ENCODE peak calls at places on chromosomes 4 and X, in four cellular contexts. One of them, this sample, is unnamed.

GRCh38 chrX:1536712-1537030 is 314 bp downstream of the P2RY8 start:
- DNase-seq in A549: no peak
- DNase-seq in HCT116: no peak
- DNase-seq in K562: no peak
- DNase-seq in this sample: no peak

GRCh38 chr4:20684852-20685763 is 15.2 kb upstream of the PACRGL start:
- DNase-seq in HCT116: no peak
- DNase-seq in K562: peak
- DNase-seq in A549: peak
- DNase-seq in this sample: peak

GRCh38 chr4:158722291-158722916 is 792 bp downstream of the PPID start:
- DNase-seq in A549: peak
- DNase-seq in HCT116: no peak
- DNase-seq in K562: peak
- DNase-seq in this sample: peak

GRCh38 chr4:47577779-47578553 is 92.9 kb downstream of the ATP10D start:
- DNase-seq in A549: no peak
- DNase-seq in HCT116: no peak
- DNase-seq in K562: no peak
- DNase-seq in this sample: no peak

GRCh38 chr4:26871611-26872010 is 11.0 kb downstream of the STIM2 start:
- DNase-seq in K562: no peak
- DNase-seq in A549: no peak
- DNase-seq in HCT116: no peak
- DNase-seq in this sample: no peak

GRCh38 chr4:151012836-151013235 is 2.2 kb downstream of the LRBA start:
- DNase-seq in HCT116: peak
- DNase-seq in K562: peak
- DNase-seq in A549: no peak
- DNase-seq in this sample: no peak

GRCh38 chrX:56804867-56805266 is 75.8 kb downstream of the NBDY start:
- DNase-seq in A549: no peak
- DNase-seq in K562: no peak
- DNase-seq in HCT116: no peak
- DNase-seq in this sample: no peak

GRCh38 chr4:159248383-159249178 is 145.7 kb downstream of the RAPGEF2 start:
- DNase-seq in A549: peak
- DNase-seq in HCT116: no peak
- DNase-seq in K562: no peak
- DNase-seq in this sample: no peak

GRCh38 chr4:41791557-41791956 is 43.0 kb upstream of the PHOX2B start:
- DNase-seq in K562: no peak
- DNase-seq in HCT116: no peak
- DNase-seq in A549: no peak
- DNase-seq in this sample: peak

GRCh38 chrX:47662144-47662657 is 3.2 kb upstream of the UXT start:
- DNase-seq in HCT116: no peak
- DNase-seq in A549: peak
- DNase-seq in K562: peak
- DNase-seq in this sample: peak

GRCh38 chrX:150547511-150548115 is 20.8 kb upstream of the MTM1 start:
- DNase-seq in A549: peak
- DNase-seq in K562: peak
- DNase-seq in HCT116: no peak
- DNase-seq in this sample: peak

GRCh38 chr4:8768357-8768999 is 103.2 kb downstream of the HMX1 start:
- DNase-seq in K562: no peak
- DNase-seq in HCT116: no peak
- DNase-seq in A549: no peak
- DNase-seq in this sample: no peak

GRCh38 chrX:19613645-19614323 is 98.5 kb upstream of the MAP3K15 start:
- DNase-seq in A549: no peak
- DNase-seq in K562: no peak
- DNase-seq in HCT116: no peak
- DNase-seq in this sample: no peak

GRCh38 chrX:9355739-9356138 is 109.1 kb upstream of the TBL1X start:
- DNase-seq in HCT116: no peak
- DNase-seq in A549: no peak
- DNase-seq in K562: peak
- DNase-seq in this sample: peak

GRCh38 chrX:68252664-68253063 is 180.6 kb downstream of the OPHN1 start:
- DNase-seq in K562: peak
- DNase-seq in A549: peak
- DNase-seq in HCT116: no peak
- DNase-seq in this sample: no peak

GRCh38 chrX:43973249-43973672 is at the start of gene NDP:
- DNase-seq in K562: no peak
- DNase-seq in HCT116: no peak
- DNase-seq in A549: no peak
- DNase-seq in this sample: no peak

GRCh38 chr4:3371038-3371437 is 70.7 kb upstream of the HGFAC start:
- DNase-seq in HCT116: no peak
- DNase-seq in K562: no peak
- DNase-seq in A549: no peak
- DNase-seq in this sample: no peak

GRCh38 chrX:150692296-150692695 is 900 bp upstream of the MTMR1 start:
- DNase-seq in K562: no peak
- DNase-seq in A549: no peak
- DNase-seq in HCT116: no peak
- DNase-seq in this sample: no peak

GRCh38 chr4:145527773-145528172 is 46.1 kb downstream of the SMAD1 start:
- DNase-seq in K562: no peak
- DNase-seq in A549: no peak
- DNase-seq in HCT116: no peak
- DNase-seq in this sample: no peak
- TF ChIP-seq MAX in K562: no peak
- TF ChIP-seq MAX in A549: no peak
- TF ChIP-seq MAX in HCT116: no peak
- TF ChIP-seq MAX in this sample: no peak

GRCh38 chrX:11789809-11790208 is 31.8 kb downstream of the MSL3 start:
- DNase-seq in K562: no peak
- DNase-seq in HCT116: no peak
- DNase-seq in A549: no peak
- DNase-seq in this sample: no peak

GRCh38 chrX:11791090-11791489 is 33.1 kb downstream of the MSL3 start:
- DNase-seq in K562: no peak
- DNase-seq in A549: peak
- DNase-seq in HCT116: no peak
- DNase-seq in this sample: no peak

GRCh38 chrX:11793734-11794133 is 35.7 kb downstream of the MSL3 start:
- DNase-seq in HCT116: no peak
- DNase-seq in A549: no peak
- DNase-seq in K562: no peak
- DNase-seq in this sample: no peak

GRCh38 chrX:11791537-11791936 is 33.5 kb downstream of the MSL3 start:
- DNase-seq in HCT116: no peak
- DNase-seq in K562: no peak
- DNase-seq in A549: no peak
- DNase-seq in this sample: no peak

GRCh38 chrX:11792461-11793421 is 34.7 kb downstream of the MSL3 start:
- DNase-seq in HCT116: no peak
- DNase-seq in A549: peak
- DNase-seq in K562: no peak
- DNase-seq in this sample: no peak
- H3K4me3 ChIP-seq in HCT116: no peak
- H3K4me3 ChIP-seq in A549: no peak
- H3K4me3 ChIP-seq in K562: no peak
- H3K4me3 ChIP-seq in this sample: no peak

GRCh38 chr4:74969507-74970474 is 36.9 kb downstream of the PARM1 start:
- DNase-seq in K562: peak
- DNase-seq in A549: peak
- DNase-seq in HCT116: no peak
- DNase-seq in this sample: no peak
- TF ChIP-seq CTCF in K562: no peak
- TF ChIP-seq CTCF in A549: no peak
- TF ChIP-seq CTCF in HCT116: no peak
- TF ChIP-seq CTCF in this sample: no peak

GRCh38 chrX:149493567-149494562 is 11.2 kb downstream of the IDS start:
- DNase-seq in HCT116: no peak
- DNase-seq in A549: peak
- DNase-seq in K562: peak
- DNase-seq in this sample: peak
- TF ChIP-seq MAX in HCT116: no peak
- TF ChIP-seq MAX in A549: no peak
- TF ChIP-seq MAX in K562: no peak
- TF ChIP-seq MAX in this sample: no peak

DNA sequence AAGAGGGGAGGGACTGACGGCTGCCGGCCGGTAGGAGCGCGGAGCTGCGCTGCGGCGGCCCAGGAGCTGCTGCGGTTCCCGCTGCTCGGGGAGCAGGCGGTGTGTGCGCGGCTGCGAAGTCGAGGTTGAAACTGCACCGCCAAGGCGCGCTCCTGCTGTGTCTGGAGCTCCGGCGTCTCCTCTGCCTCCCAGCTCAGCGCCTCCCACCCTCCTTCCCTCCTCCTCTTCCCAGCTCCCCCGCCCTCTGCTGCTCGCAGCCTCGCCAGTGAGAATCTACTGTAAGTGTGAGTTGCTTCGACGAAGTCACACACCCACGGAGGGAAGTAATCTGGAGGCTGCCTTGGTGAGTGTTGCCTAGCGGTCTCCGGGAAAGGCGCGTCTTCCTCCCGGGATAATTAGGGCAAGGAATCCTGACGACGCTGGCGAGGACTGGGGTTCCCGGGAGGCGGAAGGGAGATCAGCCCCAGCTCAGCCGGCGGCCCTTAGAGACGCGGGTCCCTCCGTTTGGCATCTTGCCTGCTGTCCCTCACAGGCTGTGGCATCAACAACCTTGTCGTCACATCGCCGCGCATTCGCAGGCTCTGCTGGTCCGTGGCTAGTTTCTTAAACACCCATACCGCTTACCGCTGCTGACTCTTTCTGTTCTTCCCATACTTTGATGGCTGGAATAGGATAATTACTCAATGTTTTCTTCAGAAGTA is at the start of gene EPHA5:
- DNase-seq in HCT116: no peak
- DNase-seq in K562: peak
- DNase-seq in A549: peak
- DNase-seq in this sample: no peak
- H3K4me3 ChIP-seq in HCT116: no peak
- H3K4me3 ChIP-seq in K562: no peak
- H3K4me3 ChIP-seq in A549: peak
- H3K4me3 ChIP-seq in this sample: no peak

GRCh38 chr4:39464886-39465501 is 6.1 kb downstream of the LIAS start:
- DNase-seq in K562: peak
- DNase-seq in HCT116: peak
- DNase-seq in A549: peak
- DNase-seq in this sample: peak
- TF ChIP-seq CTCF in K562: no peak
- TF ChIP-seq CTCF in HCT116: no peak
- TF ChIP-seq CTCF in A549: peak
- TF ChIP-seq CTCF in this sample: peak

DNA sequence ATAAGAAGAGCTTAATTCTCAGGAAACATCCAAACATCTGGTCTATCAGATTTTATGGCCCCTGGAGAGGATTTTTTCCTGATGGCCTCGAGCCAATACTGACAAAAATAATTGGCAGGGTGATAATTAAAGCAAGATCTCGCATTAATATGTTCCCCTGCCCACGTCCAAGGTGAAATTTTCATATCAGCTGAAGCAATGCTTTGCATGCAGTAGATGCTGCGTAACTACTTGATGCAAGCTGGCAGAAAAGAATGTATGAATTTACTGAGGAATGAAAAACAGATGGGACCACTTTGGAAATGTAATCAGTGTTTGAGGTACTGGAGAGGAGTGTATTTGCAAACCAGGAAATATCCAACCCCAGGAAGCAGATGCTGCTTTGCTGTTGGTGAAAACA is 36.8 kb upstream of the REST start:
- DNase-seq in A549: no peak
- DNase-seq in K562: no peak
- DNase-seq in HCT116: no peak
- DNase-seq in this sample: no peak
- TF ChIP-seq MAX in A549: no peak
- TF ChIP-seq MAX in K562: no peak
- TF ChIP-seq MAX in HCT116: no peak
- TF ChIP-seq MAX in this sample: no peak

GRCh38 chrX:136143714-136144113 is 3.6 kb upstream of the FHL1 start:
- DNase-seq in HCT116: no peak
- DNase-seq in K562: no peak
- DNase-seq in A549: no peak
- DNase-seq in this sample: peak

GRCh38 chrX:136147966-136148365 is 633 bp downstream of the FHL1 start:
- DNase-seq in A549: no peak
- DNase-seq in HCT116: no peak
- DNase-seq in K562: no peak
- DNase-seq in this sample: no peak

GRCh38 chrX:136147320-136147901 is at the start of gene FHL1:
- DNase-seq in K562: peak
- DNase-seq in HCT116: no peak
- DNase-seq in A549: no peak
- DNase-seq in this sample: peak

GRCh38 chrX:136146614-136147319 is 566 bp upstream of the FHL1 start:
- DNase-seq in K562: no peak
- DNase-seq in HCT116: no peak
- DNase-seq in A549: no peak
- DNase-seq in this sample: peak

DNA sequence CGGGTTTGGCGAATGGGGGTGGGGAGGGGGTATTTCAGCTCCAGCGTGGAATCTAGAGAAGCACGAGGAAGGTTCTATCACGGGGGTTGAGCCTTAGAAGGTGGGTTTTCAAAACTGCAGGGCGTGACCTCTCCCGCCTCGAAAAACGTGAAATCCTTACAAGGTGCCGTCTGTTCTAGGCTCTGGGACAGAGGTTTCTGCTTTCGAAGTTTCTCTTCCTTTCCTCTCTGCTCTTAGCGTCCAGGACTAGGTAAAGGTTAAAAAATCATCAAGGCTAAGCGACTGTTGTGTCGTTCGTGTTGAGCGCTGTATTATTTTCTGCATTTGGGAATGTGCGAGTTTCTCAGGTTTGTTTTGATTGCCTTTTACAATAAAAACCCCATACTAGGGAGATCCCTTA is 1.1 kb downstream of the FHL1 start:
- DNase-seq in HCT116: no peak
- DNase-seq in A549: no peak
- DNase-seq in K562: no peak
- DNase-seq in this sample: no peak
- H3K4me3 ChIP-seq in HCT116: no peak
- H3K4me3 ChIP-seq in A549: no peak
- H3K4me3 ChIP-seq in K562: no peak
- H3K4me3 ChIP-seq in this sample: no peak

GRCh38 chrX:128800138-128800537 is 723.2 kb downstream of the SMARCA1 start:
- DNase-seq in K562: peak
- DNase-seq in HCT116: no peak
- DNase-seq in A549: no peak
- DNase-seq in this sample: peak
- TF ChIP-seq CTCF in K562: no peak
- TF ChIP-seq CTCF in HCT116: no peak
- TF ChIP-seq CTCF in A549: peak
- TF ChIP-seq CTCF in this sample: peak

This sample was measured in NB4.